ENCODE peak calls at places on chromosome 5, in ten cellular contexts. O is NCI-H1092 treated with DMSO at 0.1 percent for 48 hours; M is activated CD4-positive, alpha-beta T cell treated with anti-CD3 and anti-CD28 coated beads for 1 hour; Q is iPS-NIHi11; R is cardiac septum; G is stimulated activated CD4-positive, alpha-beta T cell treated with anti-CD3 and anti-CD28 coated beads, Interleukin-15, amount 100 ng/mL, for 48 hours; W is ACHN; F is amniotic stem cell; C is GM13976; B is AG08395. L is an unnamed sample.

GRCh38 chr5:122981846-122982245 is 54.7 kb downstream of the PPIC start:
- DNase-seq in O (no peak), M (no peak), Q (no peak), R (no peak), G (no peak), W (no peak), F (no peak), C (no peak), B (no peak), L (no peak)

GRCh38 chr5:25119654-25120053 is 474.9 kb upstream of the CDH10 start:
- DNase-seq in O (peak; percentile 7), M (no peak), Q (peak; percentile 33), R (no peak), G (no peak), W (peak; percentile 40), F (no peak), C (peak; percentile 23), B (peak; percentile 1), L (peak; percentile 11)

GRCh38 chr5:34042302-34042701 is 711 bp downstream of the C1QTNF3 start:
- DNase-seq in O (no peak), M (no peak), Q (no peak), R (peak; percentile 87), G (no peak), W (peak; percentile 36), F (no peak), C (no peak), B (no peak), L (no peak)

GRCh38 chr5:59592101-59592500 is 301.4 kb downstream of the PDE4D start:
- DNase-seq in O (no peak), M (no peak), Q (peak; percentile 17), R (no peak), G (no peak), W (peak; percentile 56), F (no peak), C (no peak), B (no peak), L (peak; percentile 66)

GRCh38 chr5:73515232-73515631 is 17.0 kb downstream of the BTF3 start:
- DNase-seq in O (peak; percentile 25), M (no peak), Q (no peak), R (no peak), G (no peak), W (no peak), F (no peak), C (no peak), B (no peak), L (no peak)

GRCh38 chr5:139850423-139851016 is 54.9 kb downstream of the PSD2 start:
- DNase-seq in O (no peak), M (no peak), Q (no peak), R (no peak), G (no peak), W (no peak), F (no peak), C (no peak), B (no peak), L (no peak)

GRCh38 chr5:141810702-141811101 is 67.5 kb downstream of the PCDH1 start:
- DNase-seq in O (no peak), M (no peak), Q (no peak), R (no peak), G (no peak), W (no peak), F (no peak), C (no peak), B (no peak), L (no peak)

GRCh38 chr5:96977228-96977627 is 41.3 kb downstream of the LNPEP start:
- DNase-seq in O (no peak), M (no peak), Q (no peak), R (no peak), G (no peak), W (no peak), F (no peak), C (no peak), B (no peak), L (no peak)

GRCh38 chr5:38648703-38649291 is 92.4 kb upstream of the LIFR start:
- DNase-seq in O (no peak), M (no peak), Q (no peak), R (no peak), G (no peak), W (no peak), F (no peak), C (no peak), B (no peak), L (no peak)

GRCh38 chr5:142881076-142881466 is 110.9 kb downstream of the ARHGAP26 start:
- DNase-seq in O (no peak), M (no peak), Q (peak; percentile 67), R (no peak), G (no peak), W (no peak), F (peak; percentile 30), C (peak; percentile 30), B (peak; percentile 68), L (no peak)

GRCh38 chr5:151923865-151924264 is 786 bp downstream of the GLRA1 start:
- DNase-seq in O (peak; percentile 38), M (no peak), Q (peak; percentile 54), R (no peak), G (no peak), W (no peak), F (no peak), C (peak; percentile 16), B (no peak), L (peak; percentile 21)

GRCh38 chr5:79130781-79131180 is 19.2 kb downstream of the BHMT start:
- DNase-seq in O (no peak), M (no peak), Q (no peak), R (no peak), G (no peak), W (no peak), F (no peak), C (no peak), B (no peak), L (no peak)

GRCh38 chr5:35115920-35116319 is 68.2 kb upstream of the AGXT2 start:
- DNase-seq in O (no peak), M (no peak), Q (no peak), R (no peak), G (no peak), W (no peak), F (no peak), C (no peak), B (no peak), L (no peak)

L was measured in MCF 10A.